ENCODE peak calls at places on chromosomes 3 and 15, in four cellular contexts. One of them, this sample, is unnamed.

GRCh38 chr3:104190681-104191080 is 1176.0 kb upstream of the ALCAM start:
- DNase-seq in T-helper 9 cell: no peak
- DNase-seq in COR-L47: no peak
- DNase-seq in foreskin fibroblast: no peak
- DNase-seq in this sample: no peak

GRCh38 chr3:157098121-157098822 is 61.7 kb downstream of the CCNL1 start:
- DNase-seq in COR-L47: no peak
- DNase-seq in T-helper 9 cell: no peak
- DNase-seq in foreskin fibroblast: no peak
- DNase-seq in this sample: no peak

GRCh38 chr3:180433172-180433571 is 168.8 kb upstream of the TTC14 start:
- DNase-seq in foreskin fibroblast: peak
- DNase-seq in COR-L47: no peak
- DNase-seq in T-helper 9 cell: no peak
- DNase-seq in this sample: no peak

GRCh38 chr3:172402892-172403643 is 45.2 kb downstream of the GHSR start:
- DNase-seq in foreskin fibroblast: no peak
- DNase-seq in T-helper 9 cell: no peak
- DNase-seq in COR-L47: no peak
- DNase-seq in this sample: no peak

GRCh38 chr3:100941046-100941445 is 52.2 kb downstream of the ABI3BP start:
- DNase-seq in foreskin fibroblast: peak
- DNase-seq in T-helper 9 cell: no peak
- DNase-seq in COR-L47: no peak
- DNase-seq in this sample: no peak

GRCh38 chr15:100032358-100033080 is 299.3 kb upstream of the LYSMD4 start:
- DNase-seq in foreskin fibroblast: peak
- DNase-seq in T-helper 9 cell: no peak
- DNase-seq in COR-L47: no peak
- DNase-seq in this sample: no peak

GRCh38 chr3:105865867-105866350 is 2.9 kb downstream of the CBLB start:
- DNase-seq in T-helper 9 cell: no peak
- DNase-seq in COR-L47: no peak
- DNase-seq in foreskin fibroblast: peak
- DNase-seq in this sample: no peak

GRCh38 chr15:64667736-64668161 is 107.6 kb downstream of the RBPMS2 start:
- DNase-seq in foreskin fibroblast: peak
- DNase-seq in COR-L47: no peak
- DNase-seq in T-helper 9 cell: no peak
- DNase-seq in this sample: peak

GRCh38 chr3:160661660-160662059 is 15.3 kb upstream of the ARL14 start:
- DNase-seq in T-helper 9 cell: no peak
- DNase-seq in COR-L47: peak
- DNase-seq in foreskin fibroblast: peak
- DNase-seq in this sample: no peak

GRCh38 chr3:66075281-66075680 is 36.6 kb upstream of the MAGI1 start:
- DNase-seq in COR-L47: no peak
- DNase-seq in T-helper 9 cell: no peak
- DNase-seq in foreskin fibroblast: peak
- DNase-seq in this sample: no peak

GRCh38 chr3:58116161-58116955 is 94.4 kb downstream of the DNASE1L3 start:
- DNase-seq in T-helper 9 cell: peak
- DNase-seq in foreskin fibroblast: no peak
- DNase-seq in COR-L47: no peak
- DNase-seq in this sample: no peak

GRCh38 chr3:331881-332280 is 135.3 kb downstream of the CHL1 start:
- DNase-seq in COR-L47: no peak
- DNase-seq in foreskin fibroblast: no peak
- DNase-seq in T-helper 9 cell: no peak
- DNase-seq in this sample: no peak

GRCh38 chr3:180870008-180870733 is 42.3 kb upstream of the FXR1 start:
- DNase-seq in COR-L47: no peak
- DNase-seq in T-helper 9 cell: no peak
- DNase-seq in foreskin fibroblast: peak
- DNase-seq in this sample: no peak

GRCh38 chr3:8113649-8114048 is 388.0 kb upstream of the LMCD1 start:
- DNase-seq in COR-L47: no peak
- DNase-seq in foreskin fibroblast: no peak
- DNase-seq in T-helper 9 cell: no peak
- DNase-seq in this sample: no peak

GRCh38 chr15:40743466-40743865 is 11.6 kb downstream of the RMDN3 start:
- DNase-seq in T-helper 9 cell: no peak
- DNase-seq in foreskin fibroblast: no peak
- DNase-seq in COR-L47: no peak
- DNase-seq in this sample: no peak

GRCh38 chr3:150412599-150413069 is 4.5 kb downstream of the TSC22D2 start:
- DNase-seq in foreskin fibroblast: peak
- DNase-seq in COR-L47: no peak
- DNase-seq in T-helper 9 cell: no peak
- DNase-seq in this sample: no peak

GRCh38 chr3:126130981-126131750 is 47.2 kb upstream of the SLC41A3 start:
- DNase-seq in COR-L47: no peak
- DNase-seq in T-helper 9 cell: no peak
- DNase-seq in foreskin fibroblast: no peak
- DNase-seq in this sample: no peak

GRCh38 chr15:59966262-59966661 is 37.8 kb upstream of the FOXB1 start:
- DNase-seq in foreskin fibroblast: no peak
- DNase-seq in T-helper 9 cell: no peak
- DNase-seq in COR-L47: no peak
- DNase-seq in this sample: no peak

GRCh38 chr15:58465866-58466517 is 34.2 kb downstream of the LIPC start:
- DNase-seq in COR-L47: no peak
- DNase-seq in foreskin fibroblast: peak
- DNase-seq in T-helper 9 cell: no peak
- DNase-seq in this sample: no peak

GRCh38 chr3:38314767-38315487 is 31.7 kb upstream of the XYLB start:
- DNase-seq in T-helper 9 cell: no peak
- DNase-seq in foreskin fibroblast: no peak
- DNase-seq in COR-L47: no peak
- DNase-seq in this sample: no peak

GRCh38 chr3:52046186-52046913 is 10.0 kb downstream of the DUSP7 start:
- DNase-seq in T-helper 9 cell: no peak
- DNase-seq in COR-L47: no peak
- DNase-seq in foreskin fibroblast: peak
- DNase-seq in this sample: peak

GRCh38 chr3:46006646-46007045 is 11.0 kb upstream of the FYCO1 start:
- DNase-seq in foreskin fibroblast: peak
- DNase-seq in T-helper 9 cell: no peak
- DNase-seq in COR-L47: no peak
- DNase-seq in this sample: peak

GRCh38 chr3:134197681-134198261 is 52.9 kb downstream of the RYK start:
- DNase-seq in foreskin fibroblast: peak
- DNase-seq in COR-L47: peak
- DNase-seq in T-helper 9 cell: no peak
- DNase-seq in this sample: no peak

GRCh38 chr3:65439641-65440040 is 599.1 kb downstream of the MAGI1 start:
- DNase-seq in T-helper 9 cell: no peak
- DNase-seq in foreskin fibroblast: peak
- DNase-seq in COR-L47: peak
- DNase-seq in this sample: no peak

GRCh38 chr3:46479696-46480095 is 15.0 kb upstream of the LTF start:
- DNase-seq in COR-L47: no peak
- DNase-seq in T-helper 9 cell: no peak
- DNase-seq in foreskin fibroblast: no peak
- DNase-seq in this sample: no peak

GRCh38 chr3:72213296-72214064 is 428.5 kb upstream of the PROK2 start:
- DNase-seq in foreskin fibroblast: no peak
- DNase-seq in COR-L47: no peak
- DNase-seq in T-helper 9 cell: no peak
- DNase-seq in this sample: no peak

GRCh38 chr3:45387171-45387570 is 1.2 kb upstream of the LARS2 start:
- DNase-seq in T-helper 9 cell: no peak
- DNase-seq in COR-L47: no peak
- DNase-seq in foreskin fibroblast: peak
- DNase-seq in this sample: no peak

GRCh38 chr3:143482106-143483088 is 362.8 kb downstream of the CHST2 start:
- DNase-seq in T-helper 9 cell: no peak
- DNase-seq in COR-L47: no peak
- DNase-seq in foreskin fibroblast: peak
- DNase-seq in this sample: no peak

GRCh38 chr3:194871143-194871863 is 185.6 kb downstream of the FAM43A start:
- DNase-seq in COR-L47: peak
- DNase-seq in T-helper 9 cell: no peak
- DNase-seq in foreskin fibroblast: peak
- DNase-seq in this sample: peak

GRCh38 chr3:148757238-148757930 is 59.7 kb downstream of the AGTR1 start:
- DNase-seq in foreskin fibroblast: peak
- DNase-seq in COR-L47: no peak
- DNase-seq in T-helper 9 cell: no peak
- DNase-seq in this sample: no peak